ENCODE peak calls at places on chromosomes 13 and 19, in five cellular contexts. One of them, this sample, is unnamed.
A peak's percentile ranks its signal among the peaks of the same experiment; 100 is the strongest.

GRCh38 chr19:13505761-13506549 is at the start of gene CACNA1A:
- DNase-seq in HFFc6: no peak
- DNase-seq in heart left ventricle: no peak
- DNase-seq in thyroid gland: no peak
- DNase-seq in colonic mucosa: no peak
- DNase-seq in this sample: no peak

GRCh38 chr13:54709546-54709945 is 1680.9 kb downstream of the OLFM4 start:
- DNase-seq in HFFc6: no peak
- DNase-seq in heart left ventricle: no peak
- DNase-seq in thyroid gland: no peak
- DNase-seq in colonic mucosa: no peak
- DNase-seq in this sample: no peak

GRCh38 chr13:53336441-53337160 is 308.0 kb downstream of the OLFM4 start:
- DNase-seq in HFFc6: no peak
- DNase-seq in colonic mucosa: no peak
- DNase-seq in heart left ventricle: no peak
- DNase-seq in thyroid gland: no peak
- DNase-seq in this sample: no peak

GRCh38 chr13:50386527-50387123 is 371.4 kb downstream of the KCNRG start:
- DNase-seq in HFFc6: no peak
- DNase-seq in colonic mucosa: no peak
- DNase-seq in thyroid gland: peak; percentile 52
- DNase-seq in heart left ventricle: no peak
- DNase-seq in this sample: no peak

GRCh38 chr13:20713751-20714150 is 10.3 kb downstream of the IL17D start:
- DNase-seq in colonic mucosa: no peak
- DNase-seq in thyroid gland: no peak
- DNase-seq in heart left ventricle: no peak
- DNase-seq in HFFc6: peak; percentile 77
- DNase-seq in this sample: no peak

GRCh38 chr13:93169980-93170379 is 56.6 kb upstream of the GPC6 start:
- DNase-seq in HFFc6: peak; percentile 32
- DNase-seq in thyroid gland: no peak
- DNase-seq in colonic mucosa: no peak
- DNase-seq in heart left ventricle: no peak
- DNase-seq in this sample: no peak

GRCh38 chr13:51681037-51681678 is 96.9 kb downstream of the WDFY2 start:
- DNase-seq in colonic mucosa: no peak
- DNase-seq in heart left ventricle: no peak
- DNase-seq in HFFc6: peak; percentile 85
- DNase-seq in thyroid gland: no peak
- DNase-seq in this sample: no peak

GRCh38 chr13:30376426-30377311 is 45.6 kb upstream of the UBE2L5 start:
- DNase-seq in HFFc6: no peak
- DNase-seq in thyroid gland: peak; percentile 82
- DNase-seq in colonic mucosa: peak; percentile 69
- DNase-seq in heart left ventricle: no peak
- DNase-seq in this sample: no peak

GRCh38 chr19:49094505-49095482 is 9.5 kb downstream of the SNRNP70 start:
- DNase-seq in thyroid gland: no peak
- DNase-seq in heart left ventricle: peak; percentile 66
- DNase-seq in HFFc6: no peak
- DNase-seq in colonic mucosa: no peak
- DNase-seq in this sample: no peak

GRCh38 chr19:32407004-32407992 is 1.7 kb downstream of the DPY19L3 start:
- DNase-seq in HFFc6: no peak
- DNase-seq in heart left ventricle: no peak
- DNase-seq in colonic mucosa: no peak
- DNase-seq in thyroid gland: no peak
- DNase-seq in this sample: no peak

GRCh38 chr13:93502987-93503386 is 276.4 kb downstream of the GPC6 start:
- DNase-seq in thyroid gland: no peak
- DNase-seq in HFFc6: no peak
- DNase-seq in colonic mucosa: no peak
- DNase-seq in heart left ventricle: no peak
- DNase-seq in this sample: no peak

GRCh38 chr19:14073925-14074838 is 1.6 kb downstream of the MISP3 start:
- DNase-seq in thyroid gland: no peak
- DNase-seq in HFFc6: no peak
- DNase-seq in colonic mucosa: peak; percentile 80
- DNase-seq in heart left ventricle: no peak
- DNase-seq in this sample: no peak

GRCh38 chr19:46618670-46619231 is 6.1 kb downstream of the PTGIR start:
- DNase-seq in heart left ventricle: no peak
- DNase-seq in colonic mucosa: no peak
- DNase-seq in thyroid gland: no peak
- DNase-seq in HFFc6: no peak
- DNase-seq in this sample: no peak

GRCh38 chr19:46850228-46851203 is at the start of gene AP2S1:
- DNase-seq in colonic mucosa: peak; percentile 98
- DNase-seq in heart left ventricle: peak; percentile 97
- DNase-seq in thyroid gland: peak; percentile 95
- DNase-seq in HFFc6: peak; percentile 100
- DNase-seq in this sample: peak; percentile 94

GRCh38 chr13:49786609-49787008 is 5.9 kb downstream of the KPNA3 start:
- DNase-seq in HFFc6: no peak
- DNase-seq in colonic mucosa: no peak
- DNase-seq in heart left ventricle: no peak
- DNase-seq in thyroid gland: no peak
- DNase-seq in this sample: no peak

GRCh38 chr19:7515091-7515470 is 822 bp upstream of the ZNF358 start:
- DNase-seq in HFFc6: no peak
- DNase-seq in heart left ventricle: no peak
- DNase-seq in colonic mucosa: peak; percentile 45
- DNase-seq in thyroid gland: no peak
- DNase-seq in this sample: no peak

GRCh38 chr19:38093587-38093986 is 130.4 kb downstream of the DPF1 start:
- DNase-seq in HFFc6: no peak
- DNase-seq in colonic mucosa: no peak
- DNase-seq in heart left ventricle: peak; percentile 50
- DNase-seq in thyroid gland: peak; percentile 91
- DNase-seq in this sample: no peak

GRCh38 chr19:46977548-46977947 is 42.1 kb upstream of the NPAS1 start:
- DNase-seq in colonic mucosa: no peak
- DNase-seq in HFFc6: no peak
- DNase-seq in heart left ventricle: no peak
- DNase-seq in thyroid gland: no peak
- DNase-seq in this sample: no peak

GRCh38 chr13:51747438-51748434 is 56.2 kb downstream of the DHRS12 start:
- DNase-seq in HFFc6: no peak
- DNase-seq in heart left ventricle: no peak
- DNase-seq in colonic mucosa: no peak
- DNase-seq in thyroid gland: no peak
- DNase-seq in this sample: no peak

GRCh38 chr13:75752848-75753247 is 116.7 kb downstream of the LMO7 start:
- DNase-seq in colonic mucosa: no peak
- DNase-seq in thyroid gland: no peak
- DNase-seq in HFFc6: no peak
- DNase-seq in heart left ventricle: no peak
- DNase-seq in this sample: no peak

GRCh38 chr13:112603641-112604220 is 15.8 kb upstream of the TUBGCP3 start:
- DNase-seq in colonic mucosa: no peak
- DNase-seq in HFFc6: peak; percentile 17
- DNase-seq in heart left ventricle: no peak
- DNase-seq in thyroid gland: no peak
- DNase-seq in this sample: no peak

GRCh38 chr13:88085036-88085435 is 413.9 kb downstream of the SLITRK5 start:
- DNase-seq in colonic mucosa: no peak
- DNase-seq in thyroid gland: no peak
- DNase-seq in HFFc6: no peak
- DNase-seq in heart left ventricle: no peak
- DNase-seq in this sample: no peak

GRCh38 chr19:52778811-52779210 is 7.8 kb downstream of the ZNF600 start:
- DNase-seq in thyroid gland: no peak
- DNase-seq in HFFc6: no peak
- DNase-seq in heart left ventricle: no peak
- DNase-seq in colonic mucosa: no peak
- DNase-seq in this sample: no peak

GRCh38 chr13:76828316-76828741 is 57.9 kb downstream of the KCTD12 start:
- DNase-seq in HFFc6: no peak
- DNase-seq in colonic mucosa: no peak
- DNase-seq in heart left ventricle: no peak
- DNase-seq in thyroid gland: no peak
- DNase-seq in this sample: no peak

GRCh38 chr13:29589967-29590366 is 5.5 kb downstream of the SLC7A1 start:
- DNase-seq in HFFc6: no peak
- DNase-seq in colonic mucosa: no peak
- DNase-seq in thyroid gland: no peak
- DNase-seq in heart left ventricle: no peak
- DNase-seq in this sample: no peak

GRCh38 chr19:9981406-9982260 is 28.7 kb downstream of the COL5A3 start:
- DNase-seq in colonic mucosa: no peak
- DNase-seq in thyroid gland: no peak
- DNase-seq in HFFc6: no peak
- DNase-seq in heart left ventricle: no peak
- DNase-seq in this sample: no peak

GRCh38 chr19:12721656-12722565 is 1.8 kb downstream of the TNPO2 start:
- DNase-seq in thyroid gland: peak; percentile 68
- DNase-seq in heart left ventricle: peak; percentile 72
- DNase-seq in HFFc6: peak; percentile 42
- DNase-seq in colonic mucosa: peak; percentile 56
- DNase-seq in this sample: no peak

DNA sequence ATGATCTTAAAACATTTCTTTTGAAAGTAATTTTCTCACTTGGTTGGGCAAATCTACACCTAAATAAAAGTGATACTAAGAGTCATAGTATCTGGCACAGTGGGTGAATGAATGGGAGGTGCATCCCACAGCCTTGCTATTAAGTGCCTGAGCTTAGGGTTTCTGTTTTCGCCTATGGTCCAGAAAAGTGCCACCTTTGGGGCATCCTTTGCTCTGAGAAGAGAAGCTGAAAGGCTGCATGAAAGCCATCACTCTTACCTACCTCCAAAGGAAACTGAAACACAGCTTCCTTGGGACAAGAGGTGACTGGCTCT is 55.6 kb upstream of the AKAP11 start:
- DNase-seq in heart left ventricle: no peak
- DNase-seq in thyroid gland: no peak
- DNase-seq in colonic mucosa: no peak
- DNase-seq in HFFc6: no peak
- DNase-seq in this sample: no peak
- TF ChIP-seq CTCF in heart left ventricle: no peak
- TF ChIP-seq CTCF in thyroid gland: no peak
- TF ChIP-seq CTCF in colonic mucosa: no peak
- TF ChIP-seq CTCF in HFFc6: peak; percentile 3
- TF ChIP-seq CTCF in this sample: peak; percentile 45

GRCh38 chr19:43774103-43774939 is 6.5 kb downstream of the KCNN4 start:
- DNase-seq in thyroid gland: peak; percentile 18
- DNase-seq in colonic mucosa: peak; percentile 83
- DNase-seq in HFFc6: peak; percentile 61
- DNase-seq in heart left ventricle: peak; percentile 59
- DNase-seq in this sample: peak; percentile 57
- TF ChIP-seq CTCF in thyroid gland: no peak
- TF ChIP-seq CTCF in colonic mucosa: peak; percentile 28
- TF ChIP-seq CTCF in HFFc6: peak; percentile 88
- TF ChIP-seq CTCF in heart left ventricle: peak; percentile 66
- TF ChIP-seq CTCF in this sample: peak; percentile 79

GRCh38 chr13:110415669-110416068 is 108.6 kb downstream of the COL4A2 start:
- DNase-seq in colonic mucosa: peak; percentile 19
- DNase-seq in HFFc6: no peak
- DNase-seq in heart left ventricle: no peak
- DNase-seq in thyroid gland: no peak
- DNase-seq in this sample: no peak
- TF ChIP-seq CTCF in colonic mucosa: no peak
- TF ChIP-seq CTCF in HFFc6: no peak
- TF ChIP-seq CTCF in heart left ventricle: no peak
- TF ChIP-seq CTCF in thyroid gland: no peak
- TF ChIP-seq CTCF in this sample: no peak

DNA sequence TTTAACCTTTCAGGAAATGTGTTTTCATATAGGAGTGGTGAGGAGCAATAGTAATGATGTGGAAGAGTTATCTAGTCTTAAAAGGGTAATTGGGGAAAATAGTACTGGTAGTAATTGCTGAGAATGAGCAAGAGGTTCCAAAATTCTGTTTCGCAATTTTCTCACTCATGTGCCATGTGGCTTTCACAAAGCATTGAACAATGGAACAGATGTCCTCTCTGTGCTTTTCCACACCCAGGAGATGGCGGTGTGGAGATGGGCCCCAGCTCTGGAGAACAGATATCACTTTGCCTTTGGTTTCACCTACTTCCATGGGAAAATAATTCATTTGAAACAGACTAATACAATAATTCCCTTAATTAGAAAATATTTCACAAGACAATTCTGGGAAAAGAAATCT is 170.0 kb upstream of the SLC10A2 start:
- DNase-seq in colonic mucosa: no peak
- DNase-seq in HFFc6: no peak
- DNase-seq in heart left ventricle: no peak
- DNase-seq in thyroid gland: no peak
- DNase-seq in this sample: no peak
- TF ChIP-seq CTCF in colonic mucosa: no peak
- TF ChIP-seq CTCF in HFFc6: no peak
- TF ChIP-seq CTCF in heart left ventricle: no peak
- TF ChIP-seq CTCF in thyroid gland: no peak
- TF ChIP-seq CTCF in this sample: peak; percentile 35

GRCh38 chr13:61852116-61852515 is 436.5 kb upstream of the PCDH20 start:
- DNase-seq in HFFc6: no peak
- DNase-seq in thyroid gland: no peak
- DNase-seq in colonic mucosa: no peak
- DNase-seq in heart left ventricle: no peak
- DNase-seq in this sample: no peak
- TF ChIP-seq CTCF in HFFc6: no peak
- TF ChIP-seq CTCF in thyroid gland: no peak
- TF ChIP-seq CTCF in colonic mucosa: no peak
- TF ChIP-seq CTCF in heart left ventricle: no peak
- TF ChIP-seq CTCF in this sample: no peak

GRCh38 chr19:23286477-23286876 is 36.3 kb upstream of the ZNF724 start:
- DNase-seq in HFFc6: no peak
- DNase-seq in thyroid gland: no peak
- DNase-seq in heart left ventricle: no peak
- DNase-seq in colonic mucosa: no peak
- DNase-seq in this sample: no peak
- TF ChIP-seq CTCF in HFFc6: peak; percentile 44
- TF ChIP-seq CTCF in thyroid gland: no peak
- TF ChIP-seq CTCF in heart left ventricle: no peak
- TF ChIP-seq CTCF in colonic mucosa: no peak
- TF ChIP-seq CTCF in this sample: peak; percentile 46

GRCh38 chr13:35851238-35851814 is 279.9 kb downstream of the DCLK1 start:
- DNase-seq in HFFc6: no peak
- DNase-seq in thyroid gland: no peak
- DNase-seq in heart left ventricle: no peak
- DNase-seq in colonic mucosa: no peak
- DNase-seq in this sample: no peak

GRCh38 chr13:35848868-35849644 is 282.1 kb downstream of the DCLK1 start:
- DNase-seq in colonic mucosa: no peak
- DNase-seq in heart left ventricle: no peak
- DNase-seq in HFFc6: no peak
- DNase-seq in thyroid gland: no peak
- DNase-seq in this sample: no peak

GRCh38 chr13:35848316-35848715 is 282.9 kb downstream of the DCLK1 start:
- DNase-seq in HFFc6: no peak
- DNase-seq in heart left ventricle: no peak
- DNase-seq in thyroid gland: no peak
- DNase-seq in colonic mucosa: no peak
- DNase-seq in this sample: no peak

GRCh38 chr13:35854286-35854685 is 276.9 kb downstream of the DCLK1 start:
- DNase-seq in heart left ventricle: no peak
- DNase-seq in thyroid gland: no peak
- DNase-seq in HFFc6: no peak
- DNase-seq in colonic mucosa: no peak
- DNase-seq in this sample: no peak

GRCh38 chr13:35850569-35850968 is 280.6 kb downstream of the DCLK1 start:
- DNase-seq in thyroid gland: no peak
- DNase-seq in heart left ventricle: no peak
- DNase-seq in colonic mucosa: no peak
- DNase-seq in HFFc6: no peak
- DNase-seq in this sample: no peak
- TF ChIP-seq CTCF in thyroid gland: no peak
- TF ChIP-seq CTCF in heart left ventricle: no peak
- TF ChIP-seq CTCF in colonic mucosa: no peak
- TF ChIP-seq CTCF in HFFc6: no peak
- TF ChIP-seq CTCF in this sample: no peak

GRCh38 chr19:50357178-50358100 is 8.0 kb downstream of the NAPSA start:
- DNase-seq in thyroid gland: peak; percentile 82
- DNase-seq in heart left ventricle: peak; percentile 65
- DNase-seq in HFFc6: peak; percentile 42
- DNase-seq in colonic mucosa: peak; percentile 79
- DNase-seq in this sample: peak; percentile 72
- TF ChIP-seq CTCF in thyroid gland: peak; percentile 90
- TF ChIP-seq CTCF in heart left ventricle: peak; percentile 82
- TF ChIP-seq CTCF in HFFc6: peak; percentile 90
- TF ChIP-seq CTCF in colonic mucosa: peak; percentile 86
- TF ChIP-seq CTCF in this sample: peak; percentile 90

This sample was measured in chondrocyte.